ENCODE peak calls at places on chromosomes 16 and 17, in eight cellular contexts. U is PC-3; P is cardiac fibroblast; C is sigmoid colon; X is CD8-positive, alpha-beta T cell; D is coronary artery; W is progenitor cell of endocrine pancreas; T is K562. K is an unnamed sample.

GRCh38 chr16:10597184-10597583 is 16.8 kb upstream of the EMP2 start:
- DNase-seq in X (no peak), U (no peak), D (no peak), W (no peak), T (no peak), P (no peak), C (no peak), K (no peak)

GRCh38 chr16:81445143-81445922 is 725 bp downstream of the CMIP start:
- DNase-seq in T (peak), X (peak), D (no peak), C (peak), W (peak), U (no peak), P (peak), K (no peak)

GRCh38 chr16:4032768-4033167 is 83.5 kb downstream of the ADCY9 start:
- DNase-seq in W (no peak), P (no peak), X (no peak), C (no peak), T (no peak), D (no peak), U (no peak), K (no peak)

GRCh38 chr17:77810536-77810935 is 148.0 kb upstream of the TNRC6C start:
- DNase-seq in W (no peak), U (peak), C (peak), T (no peak), P (peak), D (peak), X (no peak), K (no peak)

GRCh38 chr16:85168732-85169256 is 56.5 kb upstream of the CIBAR2 start:
- DNase-seq in T (peak), D (no peak), C (peak), X (no peak), P (peak), W (no peak), U (peak), K (no peak)

GRCh38 chr16:79823644-79824043 is 223.1 kb upstream of the MAF start:
- DNase-seq in T (no peak), X (no peak), W (no peak), U (no peak), C (no peak), D (no peak), P (peak), K (no peak)

GRCh38 chr16:3465301-3465700 is 21.8 kb downstream of the NAA60 start:
- DNase-seq in W (no peak), T (no peak), P (no peak), X (no peak), C (no peak), U (no peak), D (no peak), K (no peak)

GRCh38 chr17:32518856-32519768 is 32.3 kb downstream of the CDK5R1 start:
- DNase-seq in T (no peak), W (peak), P (peak), U (peak), X (peak), C (peak), D (no peak), K (no peak)

GRCh38 chr17:39625198-39625769 is 1.5 kb upstream of the PPP1R1B start:
- DNase-seq in X (no peak), W (no peak), P (no peak), U (no peak), C (no peak), T (no peak), D (no peak), K (no peak)

GRCh38 chr17:67619555-67619954 is 98.2 kb upstream of the NOL11 start:
- DNase-seq in T (no peak), C (no peak), X (no peak), D (no peak), W (no peak), U (no peak), P (no peak), K (no peak)

GRCh38 chr17:42850964-42851363 is at the start of gene AOC3:
- DNase-seq in D (peak), X (no peak), W (no peak), U (no peak), P (no peak), T (no peak), C (peak), K (no peak)

GRCh38 chr16:29124828-29125227 is 140.0 kb downstream of the LAT start:
- DNase-seq in C (no peak), X (no peak), W (no peak), T (no peak), D (no peak), P (no peak), U (no peak), K (no peak)

GRCh38 chr17:66514227-66514806 is 211.9 kb downstream of the PRKCA start:
- DNase-seq in T (no peak), D (no peak), P (peak), W (no peak), X (no peak), C (no peak), U (peak), K (no peak)

GRCh38 chr17:79993390-79994221 is 42.1 kb downstream of the TBC1D16 start:
- DNase-seq in U (no peak), X (no peak), W (peak), D (no peak), P (peak), T (no peak), C (peak), K (no peak)

GRCh38 chr16:84514295-84514873 is 9.9 kb upstream of the MEAK7 start:
- DNase-seq in U (no peak), D (no peak), T (no peak), P (no peak), W (no peak), C (no peak), X (no peak), K (no peak)

GRCh38 chr16:54430491-54431030 is 144.0 kb upstream of the IRX3 start:
- DNase-seq in U (peak), X (no peak), P (peak), W (peak), T (no peak), C (no peak), D (no peak), K (no peak)

GRCh38 chr17:28041844-28042656 is 427 bp upstream of the NLK start:
- DNase-seq in P (no peak), T (no peak), W (no peak), D (no peak), C (no peak), X (no peak), U (peak), K (no peak)

GRCh38 chr16:83903739-83904138 is 4.8 kb downstream of the MLYCD start:
- DNase-seq in P (peak), C (peak), W (no peak), X (no peak), U (no peak), D (no peak), T (no peak), K (no peak)

GRCh38 chr17:37824534-37825485 is 80.0 kb upstream of the HNF1B start:
- DNase-seq in U (peak), D (no peak), T (no peak), W (no peak), X (no peak), C (no peak), P (peak), K (no peak)

GRCh38 chr16:53257001-53257400 is 177.3 kb upstream of the RBL2 start:
- DNase-seq in T (no peak), C (no peak), X (no peak), D (no peak), P (peak), U (peak), W (no peak), K (no peak)

GRCh38 chr17:7440113-7440822 is 956 bp downstream of the FGF11 start:
- DNase-seq in W (no peak), C (peak), T (peak), D (no peak), U (peak), P (peak), X (no peak), K (no peak)

GRCh38 chr16:55465077-55465896 is 13.7 kb upstream of the MMP2 start:
- DNase-seq in D (no peak), T (peak), U (peak), C (peak), P (peak), W (peak), X (peak), K (peak)

GRCh38 chr16:35745821-35746248 is 2286.4 kb downstream of the TP53TG3F start:
- DNase-seq in W (no peak), P (no peak), T (no peak), U (no peak), C (no peak), D (no peak), X (no peak), K (no peak)

GRCh38 chr16:72241930-72242329 is 70.0 kb upstream of the PMFBP1 start:
- DNase-seq in D (no peak), T (peak), C (no peak), P (peak), U (peak), W (no peak), X (no peak), K (no peak)

GRCh38 chr16:70694088-70694487 is 8.2 kb upstream of the MTSS2 start:
- DNase-seq in D (no peak), W (no peak), T (no peak), P (peak), U (peak), X (no peak), C (no peak), K (no peak)

GRCh38 chr17:9228408-9229159 is 207.3 kb downstream of the NTN1 start:
- DNase-seq in D (no peak), X (no peak), W (no peak), C (no peak), P (peak), T (peak), U (no peak), K (no peak)
- TF ChIP-seq CTCF in D (no peak), X (no peak), W (no peak), C (no peak), P (no peak), T (no peak), U (no peak), K (no peak)

GRCh38 chr17:17989618-17990017 is 17.0 kb downstream of the DRC3 start:
- DNase-seq in U (no peak), X (no peak), T (no peak), D (no peak), P (no peak), W (no peak), C (no peak), K (no peak)

GRCh38 chr17:17987901-17988300 is 15.2 kb downstream of the DRC3 start:
- DNase-seq in C (no peak), P (no peak), W (no peak), X (no peak), T (no peak), D (no peak), U (no peak), K (no peak)

GRCh38 chr17:17987187-17987896 is 14.7 kb downstream of the DRC3 start:
- DNase-seq in C (no peak), D (no peak), W (no peak), P (no peak), U (no peak), X (no peak), T (no peak), K (no peak)

GRCh38 chr17:17989081-17989480 is 16.4 kb downstream of the DRC3 start:
- DNase-seq in T (no peak), U (no peak), X (no peak), P (no peak), D (no peak), C (no peak), W (no peak), K (no peak)

DNA sequence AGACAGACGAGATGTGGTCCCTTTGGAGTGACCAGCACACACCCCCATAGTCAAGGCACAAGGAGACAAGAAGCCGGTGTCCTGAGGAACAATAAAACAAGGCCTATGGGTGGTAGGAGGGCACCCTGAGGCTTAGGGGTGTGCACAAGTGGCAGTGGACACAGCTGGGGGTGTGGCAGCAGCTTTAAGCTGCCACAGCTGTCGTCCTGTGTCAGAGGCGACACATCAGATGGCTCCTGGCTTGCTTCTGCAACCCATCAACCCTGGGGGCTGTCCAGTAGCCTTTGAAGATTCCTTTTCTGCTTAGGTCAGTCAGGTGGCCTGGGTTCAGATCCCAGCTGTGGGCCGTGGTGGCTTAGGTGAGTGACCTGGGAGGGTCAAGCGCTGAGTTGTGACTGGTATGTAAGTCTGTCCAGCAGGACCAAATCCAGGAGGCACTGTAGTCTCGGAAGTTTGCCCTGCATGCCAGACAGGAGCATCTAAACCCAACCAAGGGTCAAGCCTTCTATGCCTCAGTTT is 15.8 kb downstream of the DRC3 start:
- DNase-seq in C (no peak), T (no peak), P (no peak), W (no peak), U (no peak), D (no peak), X (no peak), K (no peak)
- TF ChIP-seq CTCF in C (no peak), T (no peak), P (no peak), W (no peak), U (no peak), D (no peak), X (no peak), K (no peak)

GRCh38 chr17:81429813-81430510 is 34.7 kb downstream of the BAHCC1 start:
- DNase-seq in X (no peak), C (no peak), T (no peak), U (no peak), P (peak), W (no peak), D (no peak), K (peak)
- TF ChIP-seq CTCF in X (no peak), C (no peak), T (peak), U (no peak), P (no peak), W (no peak), D (no peak), K (peak)

GRCh38 chr17:35768796-35769195 is 8.1 kb downstream of the C17orf50 start:
- DNase-seq in T (no peak), C (no peak), D (no peak), W (no peak), X (no peak), U (no peak), P (no peak), K (no peak)

GRCh38 chr17:35766489-35766877 is 5.8 kb downstream of the C17orf50 start:
- DNase-seq in P (no peak), W (no peak), D (no peak), U (no peak), C (no peak), T (no peak), X (no peak), K (no peak)

GRCh38 chr17:35765086-35765710 is 4.5 kb downstream of the C17orf50 start:
- DNase-seq in T (no peak), C (no peak), X (no peak), P (no peak), D (no peak), U (no peak), W (no peak), K (no peak)

GRCh38 chr17:35765731-35766488 is 5.2 kb downstream of the C17orf50 start:
- DNase-seq in W (no peak), P (no peak), C (no peak), D (no peak), X (no peak), U (no peak), T (no peak), K (no peak)

DNA sequence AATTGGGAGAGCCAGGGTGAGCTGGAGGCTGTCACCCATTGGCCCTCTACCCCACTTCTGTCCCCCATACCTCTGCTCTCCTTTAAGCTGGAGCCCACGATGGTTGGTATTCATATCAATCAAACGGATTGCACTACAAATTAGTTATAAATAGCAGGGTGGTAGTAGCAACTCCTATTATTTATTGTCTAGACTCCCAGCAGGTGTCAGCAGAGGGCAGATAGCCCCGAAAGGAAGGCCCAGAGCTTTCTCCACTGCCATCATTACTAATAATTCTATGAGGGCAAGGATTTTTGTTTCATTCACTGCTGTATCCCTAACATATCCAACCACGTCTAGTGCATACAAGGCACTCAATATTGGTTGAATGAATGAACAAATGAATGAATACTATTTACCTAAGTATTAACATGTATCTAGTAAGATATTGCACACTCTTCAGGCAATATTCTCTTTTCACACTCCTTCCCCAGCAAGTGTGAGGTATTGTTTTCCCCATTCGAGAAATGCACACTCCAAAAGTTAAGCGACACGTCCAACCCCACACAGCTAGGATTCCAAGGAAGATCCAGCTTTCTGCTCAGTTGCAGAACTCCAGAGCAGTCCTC is 6.3 kb downstream of the C17orf50 start:
- DNase-seq in T (peak), U (peak), C (no peak), D (no peak), P (peak), X (no peak), W (no peak), K (no peak)
- TF ChIP-seq CTCF in T (peak), U (peak), C (peak), D (peak), P (peak), X (peak), W (peak), K (peak)

GRCh38 chr17:50345443-50346312 is at the start of gene XYLT2:
- DNase-seq in U (peak), T (peak), W (peak), D (no peak), P (peak), C (peak), X (peak), K (peak)
- TF ChIP-seq CTCF in U (no peak), T (no peak), W (no peak), D (no peak), P (no peak), C (no peak), X (no peak), K (no peak)

DNA sequence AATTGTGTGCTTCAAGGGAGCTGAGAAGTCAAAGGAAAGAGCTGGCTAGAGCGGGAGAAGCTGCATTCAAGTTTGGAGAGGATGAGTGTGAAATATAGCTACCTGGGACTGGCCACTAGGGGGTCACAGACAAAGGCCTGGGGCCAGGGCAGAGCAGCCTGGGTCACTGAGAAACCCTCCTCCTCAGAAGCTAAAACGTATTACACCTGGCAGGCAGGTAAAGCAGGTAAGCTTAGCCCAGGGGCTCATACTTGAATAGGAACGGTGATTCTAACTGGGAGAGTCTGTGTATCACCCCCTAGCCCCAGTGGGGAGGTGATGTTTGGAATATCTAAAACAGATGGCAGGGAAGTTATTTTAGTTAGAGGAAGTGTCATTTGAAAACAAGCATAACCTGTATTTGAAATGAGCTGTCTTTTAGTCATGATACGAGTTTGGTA is 6.8 kb downstream of the KRT37 start:
- DNase-seq in D (no peak), X (no peak), U (peak), C (no peak), W (peak), P (no peak), T (peak), K (no peak)
- TF ChIP-seq CTCF in D (no peak), X (no peak), U (peak), C (no peak), W (peak), P (peak), T (peak), K (peak)

K was measured in osteocyte.